ENCODE peak calls at places on chromosomes 5 and 9, in ten cellular contexts. I is WTC11, A is BJ, S is cardiac fibroblast, Y is GM13976, B is fibroblast of lung, M is A549, N is GM10248, J is pancreas, R is lower lobe of right lung. K is an unnamed sample.

GRCh38 chr5:38023799-38024198 is 184.0 kb upstream of the GDNF start:
- DNase-seq in J (no peak), Y (no peak), B (no peak), R (no peak), A (no peak), N (no peak), M (no peak), S (peak; percentile 17), I (no peak), K (no peak)

GRCh38 chr9:111661802-111662491 is 542 bp downstream of the GNG10 start:
- DNase-seq in M (peak; percentile 65), B (peak; percentile 34), A (no peak), J (peak; percentile 25), N (peak; percentile 55), I (peak; percentile 43), R (peak; percentile 59), Y (peak; percentile 58), S (peak; percentile 41), K (peak; percentile 55)

GRCh38 chr5:107813559-107813958 is 142.8 kb upstream of the EFNA5 start:
- DNase-seq in N (peak; percentile 53), J (no peak), R (no peak), S (no peak), A (no peak), Y (peak; percentile 43), I (no peak), B (no peak), M (no peak), K (no peak)

GRCh38 chr5:73796164-73797141 is 170.5 kb downstream of the ARHGEF28 start:
- DNase-seq in R (peak; percentile 63), J (peak; percentile 33), I (no peak), M (peak; percentile 80), B (peak; percentile 95), Y (peak; percentile 18), S (peak; percentile 99), A (peak; percentile 89), N (peak; percentile 26), K (no peak)

GRCh38 chr5:67221487-67222242 is 25.1 kb upstream of the CD180 start:
- DNase-seq in B (no peak), Y (peak; percentile 41), N (peak; percentile 41), J (no peak), I (no peak), R (no peak), M (no peak), A (no peak), S (no peak), K (no peak)

GRCh38 chr9:36781532-36781931 is 208.8 kb downstream of the MELK start:
- DNase-seq in B (peak; percentile 2), S (no peak), R (no peak), M (no peak), A (no peak), J (peak; percentile 16), I (no peak), Y (no peak), N (no peak), K (no peak)

GRCh38 chr9:81848472-81848871 is 79.8 kb upstream of the SPATA31D4 start:
- DNase-seq in Y (no peak), N (no peak), S (peak; percentile 61), R (no peak), M (no peak), I (no peak), A (no peak), J (no peak), B (peak; percentile 66), K (no peak)

GRCh38 chr5:180424094-180424493 is 70.1 kb upstream of the CNOT6 start:
- DNase-seq in M (no peak), B (no peak), I (no peak), J (no peak), N (no peak), R (no peak), S (peak; percentile 11), A (no peak), Y (no peak), K (no peak)

GRCh38 chr5:154868702-154869101 is 10.3 kb downstream of the CNOT8 start:
- DNase-seq in I (peak; percentile 42), Y (no peak), A (no peak), S (no peak), R (no peak), N (no peak), J (no peak), B (no peak), M (peak; percentile 24), K (peak; percentile 42)
- TF ChIP-seq CTCF in I (no peak), Y (no peak), A (peak; percentile 31), S (no peak), R (no peak), N (no peak), J (no peak), B (no peak), M (peak; percentile 17), K (no peak)

GRCh38 chr9:9921771-9922170 is 691.0 kb downstream of the PTPRD start:
- DNase-seq in R (no peak), I (no peak), A (no peak), Y (no peak), S (no peak), M (no peak), B (no peak), N (no peak), J (no peak), K (no peak)

GRCh38 chr9:9924369-9924768 is 688.4 kb downstream of the PTPRD start:
- DNase-seq in M (no peak), I (no peak), B (peak; percentile 36), Y (no peak), A (no peak), N (no peak), S (peak; percentile 9), R (no peak), J (no peak), K (no peak)

GRCh38 chr9:9917400-9917799 is 695.4 kb downstream of the PTPRD start:
- DNase-seq in A (no peak), S (no peak), R (no peak), Y (no peak), I (no peak), M (no peak), J (no peak), B (no peak), N (no peak), K (no peak)

GRCh38 chr9:9919174-9919573 is 693.6 kb downstream of the PTPRD start:
- DNase-seq in I (no peak), A (no peak), N (no peak), Y (no peak), S (no peak), M (no peak), J (no peak), B (no peak), R (no peak), K (no peak)

DNA sequence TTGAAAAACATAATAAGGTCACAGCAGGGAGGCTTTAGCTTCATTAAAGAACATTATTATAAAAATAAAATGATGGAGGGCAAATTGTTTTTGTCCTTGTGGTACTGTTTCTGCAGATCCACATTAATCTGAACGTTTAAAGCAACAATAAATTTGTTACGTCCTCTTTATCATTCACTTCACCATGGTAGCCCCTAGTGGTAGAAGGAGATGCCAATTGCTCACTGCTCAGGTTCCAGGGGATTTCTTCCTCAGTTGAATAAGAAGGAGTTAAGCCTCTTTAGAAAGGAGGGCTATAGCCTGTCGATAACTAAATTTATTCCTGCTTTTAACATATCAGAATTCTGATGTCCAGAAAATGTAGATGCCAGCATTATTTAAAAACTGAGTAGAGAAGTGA is 692.4 kb downstream of the PTPRD start:
- DNase-seq in N (no peak), A (no peak), J (no peak), M (no peak), Y (no peak), S (no peak), R (no peak), B (no peak), I (no peak), K (no peak)
- TF ChIP-seq CTCF in N (no peak), A (no peak), J (no peak), M (no peak), Y (no peak), S (no peak), R (no peak), B (no peak), I (peak; percentile 26), K (peak; percentile 58)

GRCh38 chr9:23841304-23841703 is 15.3 kb upstream of the ELAVL2 start:
- DNase-seq in M (no peak), Y (no peak), B (no peak), J (no peak), R (no peak), I (no peak), N (no peak), A (no peak), S (no peak), K (no peak)

DNA sequence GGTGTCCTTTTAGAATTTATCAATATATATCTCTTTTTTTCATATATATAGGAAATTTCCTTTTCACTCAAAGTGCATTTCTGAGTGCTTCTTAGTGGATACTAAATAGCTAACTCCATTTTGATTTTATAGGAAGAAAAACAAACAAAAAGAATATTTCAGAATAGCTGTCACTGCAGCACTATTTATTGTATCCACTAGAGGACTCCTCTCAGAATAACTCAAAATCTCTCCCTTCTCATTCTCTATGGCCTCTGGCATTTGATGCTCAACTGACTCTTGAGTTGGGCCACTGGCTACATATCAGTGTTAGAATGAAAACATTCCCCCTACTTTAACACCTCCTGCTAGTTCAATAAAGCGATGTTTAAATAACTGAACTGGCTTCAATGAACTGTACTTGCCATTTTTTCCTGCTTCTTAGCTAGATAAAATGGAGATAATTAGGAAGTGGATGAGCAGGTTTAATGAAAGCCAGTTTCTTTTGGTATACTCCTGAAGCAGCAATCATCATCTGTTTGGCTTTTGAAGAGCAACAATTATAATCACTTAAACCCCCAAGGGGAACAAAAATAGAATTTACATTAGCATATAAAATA is 16.6 kb upstream of the ELAVL2 start:
- DNase-seq in B (no peak), A (no peak), I (no peak), R (no peak), N (no peak), S (no peak), J (no peak), Y (no peak), M (no peak), K (no peak)
- TF ChIP-seq CTCF in B (no peak), A (no peak), I (no peak), R (no peak), N (no peak), S (no peak), J (no peak), Y (no peak), M (no peak), K (peak; percentile 47)

GRCh38 chr5:7392401-7393024 is 3.4 kb upstream of the ADCY2 start:
- DNase-seq in I (no peak), M (peak; percentile 10), B (peak; percentile 12), R (no peak), S (peak; percentile 11), N (no peak), Y (no peak), A (peak; percentile 3), J (peak; percentile 40), K (no peak)

GRCh38 chr5:7388553-7388952 is 7.4 kb upstream of the ADCY2 start:
- DNase-seq in J (no peak), I (no peak), N (no peak), Y (no peak), B (no peak), M (no peak), R (no peak), S (no peak), A (no peak), K (no peak)

GRCh38 chr5:7391688-7392400 is 4.1 kb upstream of the ADCY2 start:
- DNase-seq in M (no peak), B (no peak), I (no peak), A (no peak), N (no peak), S (no peak), Y (no peak), J (no peak), R (no peak), K (no peak)

GRCh38 chr5:7393921-7394799 is 1.8 kb upstream of the ADCY2 start:
- DNase-seq in N (no peak), A (no peak), J (no peak), M (no peak), Y (no peak), S (no peak), I (peak; percentile 21), R (no peak), B (no peak), K (no peak)

DNA sequence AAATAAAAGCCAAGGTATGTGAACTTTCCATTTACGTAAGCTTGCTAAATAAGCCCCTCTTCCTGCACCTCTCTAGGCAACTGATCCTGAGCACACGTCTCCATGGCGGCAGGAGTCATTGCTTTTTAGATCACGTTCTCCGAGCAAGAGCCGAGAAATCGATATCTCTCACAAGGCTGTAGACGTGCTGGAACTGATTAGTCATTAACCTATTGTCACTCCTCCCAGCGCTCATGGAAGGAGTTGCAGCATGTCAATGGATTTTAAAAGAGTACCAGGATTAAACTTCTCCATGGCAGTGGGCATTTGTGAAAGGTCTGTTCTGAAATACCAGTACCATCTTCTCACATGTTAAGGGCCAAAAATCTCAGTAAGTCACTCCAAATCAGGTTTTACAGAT is 4.7 kb upstream of the ADCY2 start:
- DNase-seq in I (no peak), M (no peak), N (no peak), S (no peak), J (peak; percentile 36), R (no peak), A (no peak), B (no peak), Y (no peak), K (no peak)
- TF ChIP-seq CTCF in I (no peak), M (no peak), N (no peak), S (no peak), J (no peak), R (no peak), A (no peak), B (no peak), Y (no peak), K (no peak)